ENCODE peak calls at places on chromosomes 1 and 21, in eight cellular contexts. One of them, this sample, is unnamed.

GRCh38 chr1:223776826-223777454 is 64.6 kb downstream of the CAPN2 start:
- DNase-seq in hepatocyte: peak; percentile 37
- DNase-seq in HFF-Myc: no peak
- DNase-seq in fibroblast of pulmonary artery: no peak
- DNase-seq in epithelial cell of esophagus: no peak
- DNase-seq in WERI-Rb-1: no peak
- DNase-seq in WTC11: no peak
- DNase-seq in lower lobe of right lung: no peak
- DNase-seq in this sample: no peak

GRCh38 chr1:41322835-41323234 is 38.4 kb upstream of the FOXO6 start:
- DNase-seq in WTC11: peak; percentile 75
- DNase-seq in lower lobe of right lung: peak; percentile 63
- DNase-seq in fibroblast of pulmonary artery: no peak
- DNase-seq in hepatocyte: no peak
- DNase-seq in epithelial cell of esophagus: peak; percentile 39
- DNase-seq in HFF-Myc: no peak
- DNase-seq in WERI-Rb-1: peak; percentile 77
- DNase-seq in this sample: no peak

GRCh38 chr1:168671782-168672181 is 57.2 kb downstream of the DPT start:
- DNase-seq in epithelial cell of esophagus: no peak
- DNase-seq in hepatocyte: no peak
- DNase-seq in WERI-Rb-1: no peak
- DNase-seq in HFF-Myc: no peak
- DNase-seq in fibroblast of pulmonary artery: no peak
- DNase-seq in WTC11: no peak
- DNase-seq in lower lobe of right lung: no peak
- DNase-seq in this sample: no peak

GRCh38 chr1:235867903-235868469 is 1.3 kb upstream of the LYST start:
- DNase-seq in lower lobe of right lung: no peak
- DNase-seq in fibroblast of pulmonary artery: no peak
- DNase-seq in hepatocyte: no peak
- DNase-seq in WERI-Rb-1: no peak
- DNase-seq in HFF-Myc: no peak
- DNase-seq in epithelial cell of esophagus: no peak
- DNase-seq in WTC11: no peak
- DNase-seq in this sample: no peak

GRCh38 chr1:214579183-214579582 is 23.8 kb upstream of the CENPF start:
- DNase-seq in epithelial cell of esophagus: no peak
- DNase-seq in WERI-Rb-1: no peak
- DNase-seq in fibroblast of pulmonary artery: no peak
- DNase-seq in hepatocyte: no peak
- DNase-seq in HFF-Myc: no peak
- DNase-seq in WTC11: no peak
- DNase-seq in lower lobe of right lung: no peak
- DNase-seq in this sample: no peak

GRCh38 chr21:44454747-44455523 is at the start of gene LRRC3:
- DNase-seq in hepatocyte: peak; percentile 99
- DNase-seq in epithelial cell of esophagus: peak; percentile 33
- DNase-seq in HFF-Myc: no peak
- DNase-seq in lower lobe of right lung: peak; percentile 93
- DNase-seq in fibroblast of pulmonary artery: peak; percentile 84
- DNase-seq in WTC11: peak; percentile 96
- DNase-seq in WERI-Rb-1: peak; percentile 96
- DNase-seq in this sample: peak; percentile 94

GRCh38 chr1:232793944-232794343 is 11.3 kb upstream of the MAP10 start:
- DNase-seq in lower lobe of right lung: no peak
- DNase-seq in WTC11: no peak
- DNase-seq in WERI-Rb-1: peak; percentile 89
- DNase-seq in epithelial cell of esophagus: peak; percentile 69
- DNase-seq in hepatocyte: peak; percentile 68
- DNase-seq in HFF-Myc: peak; percentile 35
- DNase-seq in fibroblast of pulmonary artery: peak; percentile 32
- DNase-seq in this sample: no peak

GRCh38 chr21:41258617-41259016 is 58.0 kb upstream of the FAM3B start:
- DNase-seq in WTC11: no peak
- DNase-seq in lower lobe of right lung: no peak
- DNase-seq in hepatocyte: no peak
- DNase-seq in fibroblast of pulmonary artery: no peak
- DNase-seq in HFF-Myc: no peak
- DNase-seq in WERI-Rb-1: no peak
- DNase-seq in epithelial cell of esophagus: peak; percentile 84
- DNase-seq in this sample: no peak

DNA sequence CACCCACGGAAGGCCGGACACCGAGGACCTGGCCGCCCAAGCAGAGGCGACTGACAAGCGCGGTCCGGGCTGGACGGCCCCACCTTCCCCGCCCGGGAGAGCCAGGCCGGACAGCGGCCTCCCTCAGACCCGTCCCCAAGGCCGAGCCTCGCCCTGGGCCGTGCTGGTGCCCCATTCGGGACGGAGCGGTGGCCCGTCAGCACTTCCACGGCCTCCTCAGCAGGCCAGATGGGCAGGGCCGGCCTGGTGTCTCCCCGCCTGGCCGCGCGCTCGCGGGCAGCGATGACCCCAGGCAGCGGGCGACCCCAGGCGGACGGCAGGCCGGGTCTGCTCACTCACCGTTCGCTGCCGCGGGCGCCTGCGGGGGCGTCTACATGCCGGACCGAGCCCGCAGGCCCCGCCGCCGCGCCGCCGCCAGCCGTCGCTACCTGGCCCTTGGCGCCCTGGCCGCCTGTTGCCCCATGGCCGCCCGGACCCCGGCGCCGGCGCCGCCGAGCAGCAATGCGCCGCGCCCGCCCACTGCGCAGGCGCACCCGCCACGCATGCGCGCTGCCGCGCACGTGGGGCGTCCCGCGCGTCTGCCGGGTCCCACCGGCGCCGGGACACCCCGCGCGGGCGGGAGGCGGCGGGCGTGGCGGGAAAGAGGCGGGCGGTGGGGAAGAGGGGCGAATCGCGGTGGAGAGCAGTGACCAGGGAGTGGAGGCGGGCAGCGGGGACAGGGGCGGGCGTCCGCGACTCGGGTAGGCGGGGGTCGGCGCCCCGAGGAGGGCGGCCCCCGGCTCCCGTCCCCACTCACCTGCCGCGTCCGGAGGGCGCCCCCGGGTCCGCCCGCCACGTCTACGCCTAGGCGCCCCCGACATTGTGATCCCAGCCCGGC is at the start of gene NADK:
- DNase-seq in WTC11: peak; percentile 64
- DNase-seq in fibroblast of pulmonary artery: peak; percentile 50
- DNase-seq in hepatocyte: peak; percentile 88
- DNase-seq in WERI-Rb-1: peak; percentile 74
- DNase-seq in epithelial cell of esophagus: peak; percentile 57
- DNase-seq in lower lobe of right lung: peak; percentile 78
- DNase-seq in HFF-Myc: no peak
- DNase-seq in this sample: peak; percentile 77
- TF ChIP-seq CTCF in WTC11: no peak
- TF ChIP-seq CTCF in fibroblast of pulmonary artery: no peak
- TF ChIP-seq CTCF in hepatocyte: no peak
- TF ChIP-seq CTCF in WERI-Rb-1: no peak
- TF ChIP-seq CTCF in epithelial cell of esophagus: no peak
- TF ChIP-seq CTCF in lower lobe of right lung: no peak
- TF ChIP-seq CTCF in HFF-Myc: no peak
- TF ChIP-seq CTCF in this sample: no peak

GRCh38 chr1:113453771-113454083 is 63.4 kb downstream of the MAGI3 start:
- DNase-seq in WTC11: no peak
- DNase-seq in lower lobe of right lung: no peak
- DNase-seq in HFF-Myc: no peak
- DNase-seq in hepatocyte: no peak
- DNase-seq in epithelial cell of esophagus: no peak
- DNase-seq in WERI-Rb-1: no peak
- DNase-seq in fibroblast of pulmonary artery: no peak
- DNase-seq in this sample: no peak

GRCh38 chr1:113451710-113452109 is 61.4 kb downstream of the MAGI3 start:
- DNase-seq in epithelial cell of esophagus: no peak
- DNase-seq in lower lobe of right lung: no peak
- DNase-seq in hepatocyte: no peak
- DNase-seq in HFF-Myc: no peak
- DNase-seq in WERI-Rb-1: no peak
- DNase-seq in fibroblast of pulmonary artery: no peak
- DNase-seq in WTC11: no peak
- DNase-seq in this sample: no peak

GRCh38 chr1:113456967-113457366 is 66.7 kb downstream of the MAGI3 start:
- DNase-seq in WTC11: no peak
- DNase-seq in hepatocyte: peak; percentile 54
- DNase-seq in fibroblast of pulmonary artery: peak; percentile 95
- DNase-seq in lower lobe of right lung: no peak
- DNase-seq in epithelial cell of esophagus: peak; percentile 95
- DNase-seq in WERI-Rb-1: no peak
- DNase-seq in HFF-Myc: peak; percentile 79
- DNase-seq in this sample: no peak

GRCh38 chr1:113455374-113455773 is 65.1 kb downstream of the MAGI3 start:
- DNase-seq in epithelial cell of esophagus: no peak
- DNase-seq in HFF-Myc: no peak
- DNase-seq in lower lobe of right lung: no peak
- DNase-seq in WTC11: no peak
- DNase-seq in fibroblast of pulmonary artery: peak; percentile 6
- DNase-seq in hepatocyte: no peak
- DNase-seq in WERI-Rb-1: no peak
- DNase-seq in this sample: no peak

DNA sequence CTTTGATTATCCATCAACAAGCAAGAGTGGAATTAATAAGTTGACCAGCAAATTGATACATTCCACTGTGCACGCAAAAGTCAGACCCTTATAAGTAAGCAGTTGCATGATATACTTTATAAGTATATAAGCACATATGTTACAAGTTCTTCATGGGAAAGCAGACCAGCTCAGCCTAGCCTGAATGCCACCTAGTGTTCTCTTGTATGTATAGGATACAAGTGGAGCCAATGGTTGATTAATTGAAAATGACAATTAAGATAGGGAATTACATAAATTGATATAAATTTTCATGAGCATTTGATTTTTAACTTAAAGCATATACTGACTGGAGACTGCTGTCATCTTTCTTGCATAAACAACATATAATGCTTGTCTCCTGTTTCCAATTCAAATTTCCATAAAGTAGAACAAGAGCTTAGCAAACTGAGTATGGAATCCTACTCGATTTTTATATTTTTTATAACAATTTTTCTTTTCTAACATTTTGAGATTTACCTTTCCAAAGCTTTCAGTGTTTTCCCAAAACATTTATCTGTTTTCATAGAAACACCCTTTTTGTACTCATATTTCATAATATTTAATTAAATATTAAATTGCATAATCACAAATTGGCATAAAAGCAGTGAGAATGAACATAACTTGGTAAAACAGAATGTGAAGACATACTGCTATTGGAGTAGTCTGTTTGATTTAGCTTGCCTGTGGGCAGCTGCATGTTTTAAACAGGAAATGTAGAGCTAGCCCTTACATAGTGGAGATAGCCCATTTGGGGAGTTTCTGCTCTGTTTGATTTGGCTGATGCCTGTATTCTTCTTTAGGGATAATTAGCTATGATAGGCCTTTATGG is 62.8 kb downstream of the MAGI3 start:
- DNase-seq in lower lobe of right lung: no peak
- DNase-seq in hepatocyte: peak; percentile 44
- DNase-seq in fibroblast of pulmonary artery: peak; percentile 74
- DNase-seq in WERI-Rb-1: peak; percentile 14
- DNase-seq in epithelial cell of esophagus: peak; percentile 74
- DNase-seq in WTC11: peak; percentile 12
- DNase-seq in HFF-Myc: peak; percentile 32
- DNase-seq in this sample: no peak
- TF ChIP-seq CTCF in lower lobe of right lung: peak; percentile 36
- TF ChIP-seq CTCF in hepatocyte: peak; percentile 59
- TF ChIP-seq CTCF in fibroblast of pulmonary artery: peak; percentile 72
- TF ChIP-seq CTCF in WERI-Rb-1: peak; percentile 30
- TF ChIP-seq CTCF in epithelial cell of esophagus: peak; percentile 75
- TF ChIP-seq CTCF in WTC11: no peak
- TF ChIP-seq CTCF in HFF-Myc: peak; percentile 52
- TF ChIP-seq CTCF in this sample: peak; percentile 49

GRCh38 chr21:31845151-31845550 is 27.7 kb upstream of the HUNK start:
- DNase-seq in fibroblast of pulmonary artery: no peak
- DNase-seq in WERI-Rb-1: no peak
- DNase-seq in hepatocyte: no peak
- DNase-seq in WTC11: no peak
- DNase-seq in HFF-Myc: no peak
- DNase-seq in epithelial cell of esophagus: no peak
- DNase-seq in lower lobe of right lung: no peak
- DNase-seq in this sample: no peak

GRCh38 chr21:31848339-31848985 is 24.4 kb upstream of the HUNK start:
- DNase-seq in lower lobe of right lung: no peak
- DNase-seq in fibroblast of pulmonary artery: no peak
- DNase-seq in hepatocyte: no peak
- DNase-seq in epithelial cell of esophagus: no peak
- DNase-seq in WTC11: no peak
- DNase-seq in HFF-Myc: no peak
- DNase-seq in WERI-Rb-1: no peak
- DNase-seq in this sample: no peak

GRCh38 chr21:31850886-31851285 is 21.9 kb upstream of the HUNK start:
- DNase-seq in epithelial cell of esophagus: no peak
- DNase-seq in HFF-Myc: no peak
- DNase-seq in lower lobe of right lung: no peak
- DNase-seq in hepatocyte: no peak
- DNase-seq in fibroblast of pulmonary artery: no peak
- DNase-seq in WTC11: no peak
- DNase-seq in WERI-Rb-1: no peak
- DNase-seq in this sample: no peak

DNA sequence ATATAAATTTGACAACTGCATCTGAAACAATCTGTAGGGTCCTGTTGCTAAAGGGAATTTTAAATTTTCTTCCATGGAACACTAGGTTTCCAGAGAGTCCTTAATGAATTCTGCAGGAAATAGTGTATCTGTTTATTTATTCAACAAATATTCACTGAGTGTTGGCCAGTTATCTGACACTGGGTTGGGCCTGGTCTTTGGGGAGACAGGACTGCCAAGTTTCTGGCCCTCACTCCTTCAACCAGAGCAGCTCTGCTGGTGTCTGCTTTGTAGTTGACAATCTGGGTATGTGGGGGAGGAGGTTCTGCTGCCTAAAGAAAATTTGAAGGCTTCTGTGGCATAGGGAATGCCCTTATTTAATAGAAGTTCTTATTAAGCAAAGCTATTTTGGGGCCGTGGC is 26.1 kb upstream of the HUNK start:
- DNase-seq in fibroblast of pulmonary artery: no peak
- DNase-seq in WERI-Rb-1: no peak
- DNase-seq in lower lobe of right lung: no peak
- DNase-seq in HFF-Myc: no peak
- DNase-seq in epithelial cell of esophagus: no peak
- DNase-seq in hepatocyte: no peak
- DNase-seq in WTC11: no peak
- DNase-seq in this sample: no peak
- TF ChIP-seq CTCF in fibroblast of pulmonary artery: no peak
- TF ChIP-seq CTCF in WERI-Rb-1: no peak
- TF ChIP-seq CTCF in lower lobe of right lung: no peak
- TF ChIP-seq CTCF in HFF-Myc: no peak
- TF ChIP-seq CTCF in epithelial cell of esophagus: no peak
- TF ChIP-seq CTCF in hepatocyte: no peak
- TF ChIP-seq CTCF in WTC11: no peak
- TF ChIP-seq CTCF in this sample: no peak

GRCh38 chr1:236887081-236887480 is 92.0 kb downstream of the MTR start:
- DNase-seq in epithelial cell of esophagus: no peak
- DNase-seq in HFF-Myc: no peak
- DNase-seq in WERI-Rb-1: no peak
- DNase-seq in fibroblast of pulmonary artery: no peak
- DNase-seq in WTC11: no peak
- DNase-seq in hepatocyte: no peak
- DNase-seq in lower lobe of right lung: no peak
- DNase-seq in this sample: no peak

GRCh38 chr1:236893626-236894545 is 98.8 kb downstream of the MTR start:
- DNase-seq in WTC11: no peak
- DNase-seq in epithelial cell of esophagus: no peak
- DNase-seq in hepatocyte: no peak
- DNase-seq in lower lobe of right lung: no peak
- DNase-seq in WERI-Rb-1: no peak
- DNase-seq in fibroblast of pulmonary artery: no peak
- DNase-seq in HFF-Myc: peak; percentile 57
- DNase-seq in this sample: no peak

GRCh38 chr1:236888126-236888525 is 93.0 kb downstream of the MTR start:
- DNase-seq in WERI-Rb-1: peak; percentile 82
- DNase-seq in hepatocyte: no peak
- DNase-seq in fibroblast of pulmonary artery: no peak
- DNase-seq in epithelial cell of esophagus: no peak
- DNase-seq in WTC11: no peak
- DNase-seq in lower lobe of right lung: no peak
- DNase-seq in HFF-Myc: no peak
- DNase-seq in this sample: no peak

GRCh38 chr1:236888903-236889302 is 93.8 kb downstream of the MTR start:
- DNase-seq in hepatocyte: no peak
- DNase-seq in HFF-Myc: no peak
- DNase-seq in epithelial cell of esophagus: no peak
- DNase-seq in fibroblast of pulmonary artery: peak; percentile 20
- DNase-seq in WERI-Rb-1: peak; percentile 35
- DNase-seq in lower lobe of right lung: no peak
- DNase-seq in WTC11: no peak
- DNase-seq in this sample: no peak

DNA sequence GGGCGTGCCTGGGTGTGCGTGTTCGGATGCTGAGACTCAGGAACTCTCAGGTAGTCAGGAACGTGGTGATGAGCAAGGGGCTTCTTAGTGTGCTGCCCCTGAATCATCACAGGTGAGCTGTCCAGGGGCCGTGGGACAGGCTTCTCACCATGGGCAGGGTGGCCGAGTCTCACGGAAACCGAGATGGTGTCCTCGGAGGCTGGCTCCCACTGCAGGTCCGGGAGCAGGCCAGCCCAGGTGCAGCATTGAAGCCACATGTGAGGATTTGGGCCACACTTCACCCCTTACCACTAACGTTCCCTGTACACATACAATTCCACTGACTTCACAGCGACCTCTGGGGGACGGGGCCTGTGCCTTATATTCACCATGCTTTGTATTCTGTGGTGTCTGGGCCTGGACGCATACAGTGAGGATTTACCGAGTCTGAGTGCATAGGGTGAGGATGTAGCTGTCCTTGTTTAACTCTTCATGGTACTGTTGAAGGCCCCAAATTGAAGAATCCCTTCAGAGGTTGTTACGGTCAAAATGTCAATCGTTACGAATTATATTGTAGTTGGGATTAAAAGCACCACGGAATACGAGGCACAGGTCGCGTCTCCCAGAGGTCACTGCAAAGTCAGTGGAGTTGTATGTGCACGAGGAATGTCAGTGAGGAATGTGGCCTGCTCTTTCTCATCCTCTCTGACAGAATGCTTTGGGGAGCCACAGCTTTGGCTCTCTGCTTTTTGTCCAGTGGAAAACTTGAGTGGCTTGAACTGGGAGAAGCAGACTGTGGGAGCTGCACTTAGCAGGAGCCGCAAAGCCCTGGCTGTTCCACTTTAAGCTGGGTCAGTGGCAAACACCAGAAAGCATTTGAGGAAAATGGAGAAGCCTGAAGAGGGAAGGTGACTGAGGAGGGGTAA is 95.3 kb downstream of the MTR start:
- DNase-seq in WERI-Rb-1: no peak
- DNase-seq in HFF-Myc: no peak
- DNase-seq in epithelial cell of esophagus: no peak
- DNase-seq in WTC11: no peak
- DNase-seq in fibroblast of pulmonary artery: no peak
- DNase-seq in hepatocyte: peak; percentile 46
- DNase-seq in lower lobe of right lung: no peak
- DNase-seq in this sample: no peak
- TF ChIP-seq CTCF in WERI-Rb-1: no peak
- TF ChIP-seq CTCF in HFF-Myc: no peak
- TF ChIP-seq CTCF in epithelial cell of esophagus: no peak
- TF ChIP-seq CTCF in WTC11: no peak
- TF ChIP-seq CTCF in fibroblast of pulmonary artery: no peak
- TF ChIP-seq CTCF in hepatocyte: peak; percentile 24
- TF ChIP-seq CTCF in lower lobe of right lung: no peak
- TF ChIP-seq CTCF in this sample: no peak

This sample was measured in glutamatergic neuron.